ENCODE peak calls at places on chromosomes 5 and 9, in ten cellular contexts. One of them, this sample, is unnamed.

GRCh38 chr9:132099741-132100407 is 20.2 kb upstream of the MED27 start:
- DNase-seq in sciatic nerve: no peak
- DNase-seq in NCI-H1105 treated with DMSO at 0.1 percent for 48 hours: no peak
- DNase-seq in NCI-H2107: no peak
- DNase-seq in naive thymus-derived CD4-positive, alpha-beta T cell: no peak
- DNase-seq in NCI-H1694 treated with DMSO at 0.1 percent for 48 hours: no peak
- DNase-seq in Right ventricle myocardium superior: no peak
- DNase-seq in T-cell: no peak
- DNase-seq in omental fat pad: no peak
- DNase-seq in NCI-H524 treated with DMSO at 0.1 percent for 48 hours: no peak
- DNase-seq in this sample: no peak

GRCh38 chr9:133048595-133048994 is 13.2 kb upstream of the CEL start:
- DNase-seq in naive thymus-derived CD4-positive, alpha-beta T cell: no peak
- DNase-seq in omental fat pad: no peak
- DNase-seq in T-cell: no peak
- DNase-seq in Right ventricle myocardium superior: no peak
- DNase-seq in NCI-H524 treated with DMSO at 0.1 percent for 48 hours: no peak
- DNase-seq in sciatic nerve: no peak
- DNase-seq in NCI-H1105 treated with DMSO at 0.1 percent for 48 hours: no peak
- DNase-seq in NCI-H2107: no peak
- DNase-seq in NCI-H1694 treated with DMSO at 0.1 percent for 48 hours: peak
- DNase-seq in this sample: peak

GRCh38 chr5:177994561-177995190 is 1.4 kb downstream of the PROP1 start:
- DNase-seq in NCI-H2107: no peak
- DNase-seq in NCI-H1105 treated with DMSO at 0.1 percent for 48 hours: no peak
- DNase-seq in sciatic nerve: no peak
- DNase-seq in NCI-H524 treated with DMSO at 0.1 percent for 48 hours: no peak
- DNase-seq in Right ventricle myocardium superior: no peak
- DNase-seq in T-cell: no peak
- DNase-seq in naive thymus-derived CD4-positive, alpha-beta T cell: no peak
- DNase-seq in NCI-H1694 treated with DMSO at 0.1 percent for 48 hours: no peak
- DNase-seq in omental fat pad: no peak
- DNase-seq in this sample: no peak

GRCh38 chr5:59746261-59746765 is 147.2 kb downstream of the PDE4D start:
- DNase-seq in omental fat pad: no peak
- DNase-seq in sciatic nerve: no peak
- DNase-seq in naive thymus-derived CD4-positive, alpha-beta T cell: no peak
- DNase-seq in T-cell: no peak
- DNase-seq in Right ventricle myocardium superior: no peak
- DNase-seq in NCI-H2107: no peak
- DNase-seq in NCI-H1694 treated with DMSO at 0.1 percent for 48 hours: no peak
- DNase-seq in NCI-H524 treated with DMSO at 0.1 percent for 48 hours: peak
- DNase-seq in NCI-H1105 treated with DMSO at 0.1 percent for 48 hours: no peak
- DNase-seq in this sample: peak

GRCh38 chr9:129141066-129142041 is 30.1 kb downstream of the PTPA start:
- DNase-seq in NCI-H1694 treated with DMSO at 0.1 percent for 48 hours: no peak
- DNase-seq in sciatic nerve: peak
- DNase-seq in NCI-H524 treated with DMSO at 0.1 percent for 48 hours: no peak
- DNase-seq in NCI-H1105 treated with DMSO at 0.1 percent for 48 hours: no peak
- DNase-seq in Right ventricle myocardium superior: peak
- DNase-seq in naive thymus-derived CD4-positive, alpha-beta T cell: no peak
- DNase-seq in omental fat pad: no peak
- DNase-seq in T-cell: no peak
- DNase-seq in NCI-H2107: peak
- DNase-seq in this sample: peak

GRCh38 chr9:135925496-135926133 is 18.3 kb upstream of the CAMSAP1 start:
- DNase-seq in naive thymus-derived CD4-positive, alpha-beta T cell: no peak
- DNase-seq in NCI-H524 treated with DMSO at 0.1 percent for 48 hours: no peak
- DNase-seq in omental fat pad: no peak
- DNase-seq in NCI-H1105 treated with DMSO at 0.1 percent for 48 hours: no peak
- DNase-seq in Right ventricle myocardium superior: no peak
- DNase-seq in sciatic nerve: no peak
- DNase-seq in NCI-H1694 treated with DMSO at 0.1 percent for 48 hours: no peak
- DNase-seq in NCI-H2107: no peak
- DNase-seq in T-cell: no peak
- DNase-seq in this sample: no peak

GRCh38 chr5:159210306-159210722 is 961 bp upstream of the RNF145 start:
- DNase-seq in T-cell: no peak
- DNase-seq in omental fat pad: no peak
- DNase-seq in sciatic nerve: no peak
- DNase-seq in Right ventricle myocardium superior: no peak
- DNase-seq in NCI-H2107: no peak
- DNase-seq in naive thymus-derived CD4-positive, alpha-beta T cell: no peak
- DNase-seq in NCI-H1694 treated with DMSO at 0.1 percent for 48 hours: no peak
- DNase-seq in NCI-H524 treated with DMSO at 0.1 percent for 48 hours: no peak
- DNase-seq in NCI-H1105 treated with DMSO at 0.1 percent for 48 hours: no peak
- DNase-seq in this sample: no peak

GRCh38 chr9:98326402-98327248 is 71.2 kb upstream of the TBC1D2 start:
- DNase-seq in sciatic nerve: no peak
- DNase-seq in omental fat pad: no peak
- DNase-seq in naive thymus-derived CD4-positive, alpha-beta T cell: no peak
- DNase-seq in NCI-H2107: no peak
- DNase-seq in NCI-H1105 treated with DMSO at 0.1 percent for 48 hours: no peak
- DNase-seq in T-cell: no peak
- DNase-seq in NCI-H1694 treated with DMSO at 0.1 percent for 48 hours: no peak
- DNase-seq in NCI-H524 treated with DMSO at 0.1 percent for 48 hours: peak
- DNase-seq in Right ventricle myocardium superior: no peak
- DNase-seq in this sample: peak

GRCh38 chr9:34591911-34592866 is 2.7 kb upstream of the CNTFR start:
- DNase-seq in Right ventricle myocardium superior: no peak
- DNase-seq in NCI-H524 treated with DMSO at 0.1 percent for 48 hours: no peak
- DNase-seq in T-cell: no peak
- DNase-seq in NCI-H2107: no peak
- DNase-seq in sciatic nerve: no peak
- DNase-seq in NCI-H1694 treated with DMSO at 0.1 percent for 48 hours: no peak
- DNase-seq in naive thymus-derived CD4-positive, alpha-beta T cell: no peak
- DNase-seq in NCI-H1105 treated with DMSO at 0.1 percent for 48 hours: no peak
- DNase-seq in omental fat pad: no peak
- DNase-seq in this sample: no peak

GRCh38 chr5:54672867-54673266 is 155.3 kb downstream of the SNX18 start:
- DNase-seq in NCI-H2107: no peak
- DNase-seq in naive thymus-derived CD4-positive, alpha-beta T cell: no peak
- DNase-seq in NCI-H1105 treated with DMSO at 0.1 percent for 48 hours: no peak
- DNase-seq in T-cell: no peak
- DNase-seq in NCI-H1694 treated with DMSO at 0.1 percent for 48 hours: no peak
- DNase-seq in omental fat pad: no peak
- DNase-seq in NCI-H524 treated with DMSO at 0.1 percent for 48 hours: no peak
- DNase-seq in Right ventricle myocardium superior: no peak
- DNase-seq in sciatic nerve: no peak
- DNase-seq in this sample: no peak

GRCh38 chr9:68933434-68934318 is 80.2 kb downstream of the PRKACG start:
- DNase-seq in T-cell: no peak
- DNase-seq in omental fat pad: no peak
- DNase-seq in Right ventricle myocardium superior: no peak
- DNase-seq in sciatic nerve: no peak
- DNase-seq in NCI-H1694 treated with DMSO at 0.1 percent for 48 hours: no peak
- DNase-seq in NCI-H524 treated with DMSO at 0.1 percent for 48 hours: no peak
- DNase-seq in naive thymus-derived CD4-positive, alpha-beta T cell: no peak
- DNase-seq in NCI-H2107: no peak
- DNase-seq in NCI-H1105 treated with DMSO at 0.1 percent for 48 hours: no peak
- DNase-seq in this sample: no peak

GRCh38 chr5:178351221-178351825 is 118.7 kb upstream of the PHYKPL start:
- DNase-seq in T-cell: no peak
- DNase-seq in NCI-H1105 treated with DMSO at 0.1 percent for 48 hours: no peak
- DNase-seq in omental fat pad: no peak
- DNase-seq in naive thymus-derived CD4-positive, alpha-beta T cell: no peak
- DNase-seq in Right ventricle myocardium superior: no peak
- DNase-seq in NCI-H2107: no peak
- DNase-seq in NCI-H524 treated with DMSO at 0.1 percent for 48 hours: no peak
- DNase-seq in NCI-H1694 treated with DMSO at 0.1 percent for 48 hours: no peak
- DNase-seq in sciatic nerve: no peak
- DNase-seq in this sample: no peak

GRCh38 chr9:131228988-131229387 is 47.3 kb downstream of the FAM78A start:
- DNase-seq in Right ventricle myocardium superior: no peak
- DNase-seq in T-cell: no peak
- DNase-seq in naive thymus-derived CD4-positive, alpha-beta T cell: no peak
- DNase-seq in NCI-H1694 treated with DMSO at 0.1 percent for 48 hours: no peak
- DNase-seq in omental fat pad: no peak
- DNase-seq in NCI-H524 treated with DMSO at 0.1 percent for 48 hours: no peak
- DNase-seq in sciatic nerve: no peak
- DNase-seq in NCI-H1105 treated with DMSO at 0.1 percent for 48 hours: no peak
- DNase-seq in NCI-H2107: no peak
- DNase-seq in this sample: no peak

GRCh38 chr5:80346055-80346454 is 26.3 kb downstream of the SPZ1 start:
- DNase-seq in NCI-H2107: no peak
- DNase-seq in NCI-H524 treated with DMSO at 0.1 percent for 48 hours: no peak
- DNase-seq in NCI-H1105 treated with DMSO at 0.1 percent for 48 hours: peak
- DNase-seq in naive thymus-derived CD4-positive, alpha-beta T cell: peak
- DNase-seq in sciatic nerve: no peak
- DNase-seq in NCI-H1694 treated with DMSO at 0.1 percent for 48 hours: peak
- DNase-seq in T-cell: peak
- DNase-seq in Right ventricle myocardium superior: no peak
- DNase-seq in omental fat pad: no peak
- DNase-seq in this sample: no peak

GRCh38 chr5:15365040-15365439 is 134.9 kb upstream of the FBXL7 start:
- DNase-seq in NCI-H1105 treated with DMSO at 0.1 percent for 48 hours: no peak
- DNase-seq in sciatic nerve: no peak
- DNase-seq in omental fat pad: no peak
- DNase-seq in naive thymus-derived CD4-positive, alpha-beta T cell: no peak
- DNase-seq in T-cell: no peak
- DNase-seq in Right ventricle myocardium superior: no peak
- DNase-seq in NCI-H524 treated with DMSO at 0.1 percent for 48 hours: no peak
- DNase-seq in NCI-H2107: no peak
- DNase-seq in NCI-H1694 treated with DMSO at 0.1 percent for 48 hours: no peak
- DNase-seq in this sample: peak

GRCh38 chr9:137313326-137313920 is 11.4 kb upstream of the NRARP start:
- DNase-seq in NCI-H1694 treated with DMSO at 0.1 percent for 48 hours: no peak
- DNase-seq in sciatic nerve: no peak
- DNase-seq in NCI-H524 treated with DMSO at 0.1 percent for 48 hours: no peak
- DNase-seq in omental fat pad: no peak
- DNase-seq in Right ventricle myocardium superior: no peak
- DNase-seq in naive thymus-derived CD4-positive, alpha-beta T cell: no peak
- DNase-seq in NCI-H1105 treated with DMSO at 0.1 percent for 48 hours: no peak
- DNase-seq in NCI-H2107: no peak
- DNase-seq in T-cell: no peak
- DNase-seq in this sample: no peak

GRCh38 chr9:99272866-99273265 is 50.8 kb downstream of the SEC61B start:
- DNase-seq in T-cell: no peak
- DNase-seq in omental fat pad: no peak
- DNase-seq in NCI-H2107: no peak
- DNase-seq in NCI-H1694 treated with DMSO at 0.1 percent for 48 hours: no peak
- DNase-seq in sciatic nerve: no peak
- DNase-seq in Right ventricle myocardium superior: no peak
- DNase-seq in naive thymus-derived CD4-positive, alpha-beta T cell: no peak
- DNase-seq in NCI-H524 treated with DMSO at 0.1 percent for 48 hours: no peak
- DNase-seq in NCI-H1105 treated with DMSO at 0.1 percent for 48 hours: no peak
- DNase-seq in this sample: no peak

GRCh38 chr9:134852906-134853654 is 27.5 kb upstream of the FCN2 start:
- DNase-seq in NCI-H524 treated with DMSO at 0.1 percent for 48 hours: no peak
- DNase-seq in Right ventricle myocardium superior: peak
- DNase-seq in NCI-H2107: no peak
- DNase-seq in sciatic nerve: no peak
- DNase-seq in T-cell: no peak
- DNase-seq in NCI-H1105 treated with DMSO at 0.1 percent for 48 hours: no peak
- DNase-seq in omental fat pad: no peak
- DNase-seq in NCI-H1694 treated with DMSO at 0.1 percent for 48 hours: no peak
- DNase-seq in naive thymus-derived CD4-positive, alpha-beta T cell: no peak
- DNase-seq in this sample: peak

GRCh38 chr5:130893003-130893402 is 272.1 kb downstream of the HINT1 start:
- DNase-seq in naive thymus-derived CD4-positive, alpha-beta T cell: no peak
- DNase-seq in sciatic nerve: no peak
- DNase-seq in NCI-H524 treated with DMSO at 0.1 percent for 48 hours: no peak
- DNase-seq in omental fat pad: no peak
- DNase-seq in Right ventricle myocardium superior: no peak
- DNase-seq in NCI-H1694 treated with DMSO at 0.1 percent for 48 hours: no peak
- DNase-seq in T-cell: no peak
- DNase-seq in NCI-H1105 treated with DMSO at 0.1 percent for 48 hours: no peak
- DNase-seq in NCI-H2107: no peak
- DNase-seq in this sample: no peak

GRCh38 chr5:132747693-132748440 is 641 bp downstream of the CCNI2 start:
- DNase-seq in NCI-H1105 treated with DMSO at 0.1 percent for 48 hours: no peak
- DNase-seq in NCI-H2107: no peak
- DNase-seq in T-cell: peak
- DNase-seq in naive thymus-derived CD4-positive, alpha-beta T cell: peak
- DNase-seq in sciatic nerve: no peak
- DNase-seq in Right ventricle myocardium superior: peak
- DNase-seq in NCI-H1694 treated with DMSO at 0.1 percent for 48 hours: no peak
- DNase-seq in omental fat pad: no peak
- DNase-seq in NCI-H524 treated with DMSO at 0.1 percent for 48 hours: no peak
- DNase-seq in this sample: no peak

GRCh38 chr5:150577378-150577777 is 63.1 kb upstream of the SYNPO start:
- DNase-seq in NCI-H2107: no peak
- DNase-seq in sciatic nerve: peak
- DNase-seq in NCI-H1105 treated with DMSO at 0.1 percent for 48 hours: no peak
- DNase-seq in NCI-H524 treated with DMSO at 0.1 percent for 48 hours: no peak
- DNase-seq in T-cell: no peak
- DNase-seq in omental fat pad: no peak
- DNase-seq in naive thymus-derived CD4-positive, alpha-beta T cell: no peak
- DNase-seq in NCI-H1694 treated with DMSO at 0.1 percent for 48 hours: no peak
- DNase-seq in Right ventricle myocardium superior: no peak
- DNase-seq in this sample: no peak

GRCh38 chr5:157328277-157328912 is 62.5 kb downstream of the CYFIP2 start:
- DNase-seq in omental fat pad: no peak
- DNase-seq in Right ventricle myocardium superior: peak
- DNase-seq in T-cell: peak
- DNase-seq in NCI-H1105 treated with DMSO at 0.1 percent for 48 hours: peak
- DNase-seq in NCI-H1694 treated with DMSO at 0.1 percent for 48 hours: peak
- DNase-seq in NCI-H524 treated with DMSO at 0.1 percent for 48 hours: no peak
- DNase-seq in naive thymus-derived CD4-positive, alpha-beta T cell: peak
- DNase-seq in sciatic nerve: no peak
- DNase-seq in NCI-H2107: no peak
- DNase-seq in this sample: peak

GRCh38 chr5:14660836-14661235 is 3.7 kb upstream of the OTULIN start:
- DNase-seq in naive thymus-derived CD4-positive, alpha-beta T cell: no peak
- DNase-seq in sciatic nerve: no peak
- DNase-seq in Right ventricle myocardium superior: no peak
- DNase-seq in NCI-H1694 treated with DMSO at 0.1 percent for 48 hours: no peak
- DNase-seq in omental fat pad: no peak
- DNase-seq in NCI-H2107: no peak
- DNase-seq in NCI-H1105 treated with DMSO at 0.1 percent for 48 hours: no peak
- DNase-seq in NCI-H524 treated with DMSO at 0.1 percent for 48 hours: no peak
- DNase-seq in T-cell: no peak
- DNase-seq in this sample: no peak

GRCh38 chr5:100772548-100772947 is 130.5 kb downstream of the ST8SIA4 start:
- DNase-seq in Right ventricle myocardium superior: no peak
- DNase-seq in T-cell: no peak
- DNase-seq in sciatic nerve: no peak
- DNase-seq in NCI-H1694 treated with DMSO at 0.1 percent for 48 hours: no peak
- DNase-seq in NCI-H2107: no peak
- DNase-seq in NCI-H1105 treated with DMSO at 0.1 percent for 48 hours: no peak
- DNase-seq in omental fat pad: no peak
- DNase-seq in NCI-H524 treated with DMSO at 0.1 percent for 48 hours: peak
- DNase-seq in naive thymus-derived CD4-positive, alpha-beta T cell: no peak
- DNase-seq in this sample: no peak

GRCh38 chr5:140182075-140182709 is 7.2 kb downstream of the CYSTM1 start:
- DNase-seq in omental fat pad: no peak
- DNase-seq in T-cell: no peak
- DNase-seq in Right ventricle myocardium superior: no peak
- DNase-seq in NCI-H1694 treated with DMSO at 0.1 percent for 48 hours: no peak
- DNase-seq in sciatic nerve: no peak
- DNase-seq in NCI-H524 treated with DMSO at 0.1 percent for 48 hours: no peak
- DNase-seq in NCI-H2107: peak
- DNase-seq in naive thymus-derived CD4-positive, alpha-beta T cell: no peak
- DNase-seq in NCI-H1105 treated with DMSO at 0.1 percent for 48 hours: no peak
- DNase-seq in this sample: peak

This sample was measured in AG10803.